ENCODE peak calls at places on chromosomes 6 and 20, in five cellular contexts. U, O, V, W and E are unnamed samples.

GRCh38 chr6:30213999-30214982 is 1.1 kb upstream of the TRIM26 start:
- DNase-seq in V (peak), O (peak), U (peak), W (peak), E (no peak)

GRCh38 chr20:11686900-11687543 is 230.7 kb upstream of the BTBD3 start:
- DNase-seq in V (no peak), O (no peak), U (no peak), W (peak), E (no peak)

GRCh38 chr20:48194026-48194425 is 408.7 kb upstream of the SULF2 start:
- DNase-seq in W (no peak), V (no peak), U (no peak), O (no peak), E (no peak)

GRCh38 chr6:69456086-69456485 is 340.7 kb downstream of the LMBRD1 start:
- DNase-seq in U (no peak), O (no peak), V (no peak), W (no peak), E (no peak)

GRCh38 chr6:149961728-149962425 is 1.9 kb upstream of the ULBP1 start:
- DNase-seq in U (no peak), O (no peak), V (no peak), W (no peak), E (peak)

GRCh38 chr20:38873050-38873581 is 53.1 kb upstream of the FAM83D start:
- DNase-seq in U (no peak), O (no peak), V (no peak), W (no peak), E (no peak)

GRCh38 chr6:34911822-34912221 is 22.8 kb downstream of the ANKS1A start:
- DNase-seq in O (no peak), V (no peak), W (no peak), U (no peak), E (no peak)

GRCh38 chr6:43383021-43383667 is 13.7 kb upstream of the ZNF318 start:
- DNase-seq in O (no peak), U (no peak), W (no peak), V (no peak), E (no peak)

GRCh38 chr6:100473182-100473581 is 8.5 kb upstream of the SIM1 start:
- DNase-seq in V (no peak), U (no peak), O (no peak), W (no peak), E (no peak)

GRCh38 chr6:2166717-2167116 is 78.7 kb downstream of the GMDS start:
- DNase-seq in W (no peak), U (no peak), O (no peak), V (no peak), E (no peak)

GRCh38 chr6:106360989-106361430 is 493 bp downstream of the CRYBG1 start:
- DNase-seq in O (no peak), V (peak), W (peak), U (peak), E (no peak)

GRCh38 chr20:42639140-42639539 is 550.6 kb downstream of the PTPRT start:
- DNase-seq in U (no peak), O (no peak), W (no peak), V (no peak), E (no peak)

GRCh38 chr20:56522311-56522710 is 2.2 kb upstream of the FAM209A start:
- DNase-seq in V (no peak), O (no peak), U (no peak), W (peak), E (no peak)

GRCh38 chr6:15960740-15961629 is 167.9 kb upstream of the MYLIP start:
- DNase-seq in U (no peak), V (no peak), W (no peak), O (no peak), E (no peak)

GRCh38 chr6:73714227-73714626 is 18.2 kb downstream of the CD109 start:
- DNase-seq in W (no peak), O (no peak), V (no peak), U (no peak), E (no peak)

GRCh38 chr6:149440735-149441662 is 40.9 kb downstream of the SUMO4 start:
- DNase-seq in V (no peak), U (no peak), O (no peak), W (no peak), E (no peak)

GRCh38 chr6:110541701-110542309 is 65.4 kb upstream of the SLC22A16 start:
- DNase-seq in O (no peak), W (no peak), U (no peak), V (no peak), E (no peak)

GRCh38 chr6:144156991-144157390 is 6.7 kb downstream of the STX11 start:
- DNase-seq in U (no peak), V (no peak), O (no peak), W (no peak), E (no peak)

GRCh38 chr6:11179978-11180303 is 52.5 kb downstream of the NEDD9 start:
- DNase-seq in V (no peak), W (no peak), O (no peak), U (no peak), E (no peak)

GRCh38 chr6:12969933-12970332 is 253.4 kb downstream of the PHACTR1 start:
- DNase-seq in W (no peak), U (no peak), O (no peak), V (no peak), E (no peak)

GRCh38 chr6:137975058-137975940 is 108.2 kb downstream of the TNFAIP3 start:
- DNase-seq in V (no peak), O (no peak), W (no peak), U (no peak), E (peak)

GRCh38 chr6:82959385-82959941 is 106.2 kb downstream of the UBE3D start:
- DNase-seq in U (no peak), V (no peak), W (no peak), O (no peak), E (no peak)

GRCh38 chr6:90088009-90088408 is 193.7 kb downstream of the GJA10 start:
- DNase-seq in W (no peak), U (no peak), V (no peak), O (no peak), E (no peak)

GRCh38 chr20:10705801-10706459 is 32.1 kb upstream of the JAG1 start:
- DNase-seq in U (no peak), V (no peak), O (no peak), W (no peak), E (peak)

GRCh38 chr6:15443119-15443518 is 197.2 kb downstream of the JARID2 start:
- DNase-seq in V (no peak), W (no peak), O (no peak), U (no peak), E (no peak)

GRCh38 chr6:9225441-9225871 is 790.1 kb upstream of the SLC35B3 start:
- DNase-seq in V (no peak), O (no peak), U (no peak), W (no peak), E (no peak)

GRCh38 chr6:11607381-11607780 is 69.8 kb downstream of the TMEM170B start:
- DNase-seq in U (no peak), V (no peak), O (no peak), W (no peak), E (no peak)

GRCh38 chr6:6439778-6440177 is 119.3 kb upstream of the F13A1 start:
- DNase-seq in W (no peak), U (no peak), V (no peak), O (no peak), E (no peak)

GRCh38 chr20:23180451-23180921 is 94.4 kb upstream of the CD93 start:
- DNase-seq in U (no peak), W (no peak), V (no peak), O (no peak), E (no peak)

GRCh38 chr20:25059487-25059820 is 1.5 kb upstream of the ACSS1 start:
- DNase-seq in O (no peak), W (no peak), U (no peak), V (no peak), E (no peak)

GRCh38 chr6:98574991-98575390 is 259.4 kb upstream of the POU3F2 start:
- DNase-seq in U (no peak), W (no peak), O (no peak), V (no peak), E (no peak)

DNA sequence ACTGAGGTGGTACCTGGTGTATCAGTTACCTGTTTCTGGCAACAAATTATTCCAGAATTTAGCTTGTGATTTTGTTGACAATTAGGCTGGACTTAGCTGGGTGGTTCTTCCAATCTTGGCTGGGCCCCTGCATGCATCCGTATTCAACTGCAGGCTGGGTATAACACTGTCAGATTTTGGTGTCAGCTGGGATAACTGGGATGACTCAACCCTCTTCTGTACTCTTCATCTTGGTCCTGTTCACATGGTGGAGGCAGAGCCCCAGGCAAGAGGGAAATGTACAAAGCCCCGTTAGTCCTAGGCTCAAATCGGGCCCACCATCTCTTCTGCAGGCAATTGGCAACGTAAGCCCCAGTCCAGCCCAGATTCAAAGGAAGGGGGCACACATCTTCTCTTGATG is 89.2 kb downstream of the PHACTR3 start:
- DNase-seq in V (no peak), O (no peak), U (no peak), W (no peak), E (no peak)
- TF ChIP-seq CTCF in V (no peak), O (no peak), U (no peak), W (no peak), E (no peak)

GRCh38 chr20:36504295-36504694 is 37.0 kb upstream of the MYL9 start:
- DNase-seq in V (no peak), O (no peak), W (no peak), U (no peak), E (no peak)

GRCh38 chr20:36501367-36502006 is 39.8 kb upstream of the MYL9 start:
- DNase-seq in U (no peak), W (no peak), V (no peak), O (no peak), E (no peak)

GRCh38 chr20:36507746-36508145 is 33.6 kb upstream of the MYL9 start:
- DNase-seq in O (no peak), V (no peak), W (no peak), U (no peak), E (no peak)

GRCh38 chr20:36506253-36506652 is 35.1 kb upstream of the MYL9 start:
- DNase-seq in V (no peak), O (no peak), U (no peak), W (no peak), E (no peak)
- TF ChIP-seq CTCF in V (no peak), O (peak), U (no peak), W (no peak), E (peak)

DNA sequence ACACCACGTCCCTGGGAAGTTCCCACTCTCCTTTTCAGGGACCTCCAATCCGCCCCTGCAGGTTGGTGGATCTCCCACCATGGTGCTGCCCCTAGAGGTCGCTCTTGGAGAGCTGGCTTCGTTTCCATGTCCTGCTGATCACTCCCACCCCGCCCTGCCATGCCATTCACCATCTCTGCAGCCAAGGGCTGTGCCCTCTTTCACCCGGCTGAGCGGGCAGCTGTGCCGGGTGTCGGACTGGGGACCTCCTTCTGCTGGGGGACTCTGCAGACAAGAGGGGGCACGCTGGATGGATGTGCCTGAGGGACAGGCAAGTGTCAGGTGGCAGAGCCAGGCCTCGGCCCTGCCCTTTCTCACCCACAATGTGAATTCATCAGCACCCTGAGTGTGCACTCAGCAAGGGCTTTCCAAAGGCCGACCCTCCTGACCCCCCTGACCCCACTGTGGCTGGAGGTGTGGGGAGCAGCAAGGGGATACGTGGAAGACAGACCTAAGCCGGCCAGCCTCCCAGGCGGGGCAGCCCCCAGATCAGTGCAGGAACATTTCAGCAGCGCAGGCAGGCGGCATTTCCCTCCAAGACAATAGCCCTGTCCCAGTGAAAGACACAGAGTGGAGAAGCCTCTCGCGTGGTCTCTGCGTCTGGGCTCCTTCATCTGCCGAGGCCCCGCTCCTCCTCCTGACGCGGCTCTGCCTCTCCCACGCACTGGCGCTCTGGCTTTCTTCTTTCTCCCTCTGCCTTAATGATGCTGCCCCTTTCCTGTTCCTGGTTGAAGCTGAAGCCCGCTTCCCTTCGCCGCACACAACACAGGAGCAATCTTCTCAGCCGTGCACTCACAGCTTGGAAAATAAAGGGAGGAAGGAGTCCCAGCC is 347.2 kb downstream of the CDH4 start:
- DNase-seq in O (no peak), V (no peak), W (no peak), U (peak), E (no peak)
- TF ChIP-seq CTCF in O (no peak), V (no peak), W (no peak), U (no peak), E (no peak)

GRCh38 chr6:22828179-22829062 is 259.1 kb downstream of the HDGFL1 start:
- DNase-seq in V (peak), W (no peak), U (peak), O (peak), E (peak)
- TF ChIP-seq CTCF in V (no peak), W (peak), U (peak), O (peak), E (peak)

DNA sequence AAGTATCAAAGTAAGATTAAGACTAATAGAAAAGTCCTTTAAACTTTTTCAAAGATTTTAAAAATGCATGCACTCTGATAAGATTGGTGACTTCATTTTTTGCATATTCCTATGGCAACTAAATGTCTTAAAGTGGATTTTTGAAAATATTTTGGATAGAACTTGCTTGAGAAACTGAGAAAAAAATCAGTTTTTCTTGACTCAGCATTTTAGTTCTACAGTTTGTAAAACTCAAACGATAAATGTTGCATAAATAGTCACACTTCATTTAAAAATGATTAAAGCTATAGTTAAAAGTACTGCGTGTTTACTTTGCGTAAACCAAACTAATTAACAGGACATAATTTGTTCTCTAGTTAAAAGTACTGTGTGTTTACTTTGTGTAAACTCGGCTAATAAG is 28.4 kb upstream of the MEI4 start:
- DNase-seq in V (no peak), U (no peak), W (no peak), O (no peak), E (no peak)
- TF ChIP-seq CTCF in V (no peak), U (no peak), W (no peak), O (no peak), E (no peak)

GRCh38 chr6:33790306-33790855 is 1.5 kb upstream of the LEMD2 start:
- DNase-seq in V (no peak), U (no peak), O (no peak), W (no peak), E (no peak)

GRCh38 chr6:33787954-33788693 is 806 bp downstream of the LEMD2 start:
- DNase-seq in W (peak), U (peak), O (no peak), V (peak), E (peak)

GRCh38 chr6:33788694-33789549 is at the start of gene LEMD2:
- DNase-seq in U (peak), V (peak), O (peak), W (peak), E (peak)

GRCh38 chr6:33790910-33791309 is 2.0 kb upstream of the LEMD2 start:
- DNase-seq in U (no peak), W (no peak), O (no peak), V (no peak), E (no peak)

GRCh38 chr6:33789550-33789895 is 593 bp upstream of the LEMD2 start:
- DNase-seq in V (no peak), O (no peak), U (no peak), W (peak), E (no peak)
- TF ChIP-seq CTCF in V (no peak), O (no peak), U (no peak), W (no peak), E (no peak)

GRCh38 chr6:130001229-130001554 is 17.2 kb upstream of the L3MBTL3 start:
- DNase-seq in V (no peak), W (no peak), U (no peak), O (no peak), E (no peak)

GRCh38 chr6:130000526-130001228 is 17.7 kb upstream of the L3MBTL3 start:
- DNase-seq in O (no peak), V (no peak), W (no peak), U (no peak), E (no peak)
- TF ChIP-seq CTCF in O (no peak), V (no peak), W (no peak), U (no peak), E (no peak)

GRCh38 chr6:46704562-46704961 is 16.9 kb downstream of the TDRD6 start:
- DNase-seq in V (no peak), W (no peak), U (no peak), O (no peak), E (peak)
- TF ChIP-seq CTCF in V (peak), W (no peak), U (no peak), O (no peak), E (peak)